ENCODE peak calls at places on chromosomes 2 and 18, in nine cellular contexts. One of them, this sample, is unnamed.

GRCh38 chr2:133286326-133286922 is 281.8 kb downstream of the NCKAP5 start:
- DNase-seq in IMR-90: peak; percentile 81
- DNase-seq in MM.1S: no peak
- DNase-seq in osteoblast: no peak
- DNase-seq in endothelial cell of umbilical vein: no peak
- DNase-seq in fibroblast of lung: peak; percentile 52
- DNase-seq in neural progenitor cell: no peak
- DNase-seq in PC-3: peak; percentile 58
- DNase-seq in GM23338: no peak
- DNase-seq in this sample: peak; percentile 19

GRCh38 chr2:11877764-11878163 is 131.3 kb downstream of the LPIN1 start:
- DNase-seq in IMR-90: no peak
- DNase-seq in MM.1S: no peak
- DNase-seq in osteoblast: no peak
- DNase-seq in endothelial cell of umbilical vein: no peak
- DNase-seq in fibroblast of lung: no peak
- DNase-seq in neural progenitor cell: no peak
- DNase-seq in PC-3: no peak
- DNase-seq in GM23338: no peak
- DNase-seq in this sample: no peak

GRCh38 chr2:238790126-238790820 is 57.6 kb upstream of the TWIST2 start:
- DNase-seq in IMR-90: no peak
- DNase-seq in MM.1S: no peak
- DNase-seq in osteoblast: no peak
- DNase-seq in endothelial cell of umbilical vein: no peak
- DNase-seq in fibroblast of lung: no peak
- DNase-seq in neural progenitor cell: no peak
- DNase-seq in PC-3: no peak
- DNase-seq in GM23338: no peak
- DNase-seq in this sample: peak; percentile 79

GRCh38 chr18:12377556-12378553 is 828 bp upstream of the AFG3L2 start:
- DNase-seq in IMR-90: no peak
- DNase-seq in MM.1S: no peak
- DNase-seq in osteoblast: no peak
- DNase-seq in endothelial cell of umbilical vein: no peak
- DNase-seq in fibroblast of lung: peak; percentile 17
- DNase-seq in neural progenitor cell: peak; percentile 41
- DNase-seq in PC-3: no peak
- DNase-seq in GM23338: peak; percentile 98
- DNase-seq in this sample: peak; percentile 99

GRCh38 chr2:58976374-58977055 is 735.4 kb upstream of the FANCL start:
- DNase-seq in IMR-90: no peak
- DNase-seq in MM.1S: no peak
- DNase-seq in osteoblast: no peak
- DNase-seq in endothelial cell of umbilical vein: no peak
- DNase-seq in fibroblast of lung: no peak
- DNase-seq in neural progenitor cell: no peak
- DNase-seq in PC-3: no peak
- DNase-seq in GM23338: peak; percentile 88
- DNase-seq in this sample: no peak

GRCh38 chr2:77666251-77666980 is 144.2 kb upstream of the LRRTM4 start:
- DNase-seq in IMR-90: no peak
- DNase-seq in MM.1S: no peak
- DNase-seq in osteoblast: no peak
- DNase-seq in endothelial cell of umbilical vein: no peak
- DNase-seq in fibroblast of lung: no peak
- DNase-seq in neural progenitor cell: no peak
- DNase-seq in PC-3: peak; percentile 43
- DNase-seq in GM23338: no peak
- DNase-seq in this sample: no peak

GRCh38 chr2:232699110-232699509 is 2.0 kb downstream of the GIGYF2 start:
- DNase-seq in IMR-90: no peak
- DNase-seq in MM.1S: no peak
- DNase-seq in osteoblast: peak; percentile 51
- DNase-seq in endothelial cell of umbilical vein: no peak
- DNase-seq in fibroblast of lung: no peak
- DNase-seq in neural progenitor cell: peak; percentile 34
- DNase-seq in PC-3: peak; percentile 9
- DNase-seq in GM23338: peak; percentile 49
- DNase-seq in this sample: peak; percentile 5

GRCh38 chr2:200878289-200878688 is 10.6 kb downstream of the PPIL3 start:
- DNase-seq in IMR-90: no peak
- DNase-seq in MM.1S: no peak
- DNase-seq in osteoblast: no peak
- DNase-seq in endothelial cell of umbilical vein: no peak
- DNase-seq in fibroblast of lung: no peak
- DNase-seq in neural progenitor cell: no peak
- DNase-seq in PC-3: no peak
- DNase-seq in GM23338: no peak
- DNase-seq in this sample: no peak

GRCh38 chr2:19868705-19869550 is 32.9 kb downstream of the TTC32 start:
- DNase-seq in IMR-90: no peak
- DNase-seq in MM.1S: peak; percentile 31
- DNase-seq in osteoblast: no peak
- DNase-seq in endothelial cell of umbilical vein: no peak
- DNase-seq in fibroblast of lung: peak; percentile 29
- DNase-seq in neural progenitor cell: peak; percentile 62
- DNase-seq in PC-3: no peak
- DNase-seq in GM23338: peak; percentile 65
- DNase-seq in this sample: peak; percentile 72

GRCh38 chr2:134782792-134783191 is 55.6 kb upstream of the ACMSD start:
- DNase-seq in IMR-90: peak; percentile 6
- DNase-seq in MM.1S: peak; percentile 45
- DNase-seq in osteoblast: no peak
- DNase-seq in endothelial cell of umbilical vein: peak; percentile 26
- DNase-seq in fibroblast of lung: peak; percentile 36
- DNase-seq in neural progenitor cell: peak; percentile 56
- DNase-seq in PC-3: no peak
- DNase-seq in GM23338: no peak
- DNase-seq in this sample: no peak

GRCh38 chr18:68439672-68440071 is 275.2 kb downstream of the TMX3 start:
- DNase-seq in IMR-90: no peak
- DNase-seq in MM.1S: no peak
- DNase-seq in osteoblast: no peak
- DNase-seq in endothelial cell of umbilical vein: no peak
- DNase-seq in fibroblast of lung: no peak
- DNase-seq in neural progenitor cell: no peak
- DNase-seq in PC-3: no peak
- DNase-seq in GM23338: no peak
- DNase-seq in this sample: peak; percentile 45
- H3K4me2 ChIP-seq in IMR-90: no peak overlapping the region
- H3K4me2 ChIP-seq in MM.1S: no peak overlapping the region
- H3K4me2 ChIP-seq in osteoblast: no peak overlapping the region
- H3K4me2 ChIP-seq in endothelial cell of umbilical vein: no peak overlapping the region
- H3K4me2 ChIP-seq in fibroblast of lung: no peak overlapping the region
- H3K4me2 ChIP-seq in neural progenitor cell: peak overlapping the region; percentile 5
- H3K4me2 ChIP-seq in PC-3: no peak overlapping the region
- H3K4me2 ChIP-seq in GM23338: no peak overlapping the region
- H3K4me2 ChIP-seq in this sample: peak overlapping the region; percentile 67

GRCh38 chr18:79693561-79694205 is 14.1 kb downstream of the CTDP1 start:
- DNase-seq in IMR-90: no peak
- DNase-seq in MM.1S: no peak
- DNase-seq in osteoblast: peak; percentile 56
- DNase-seq in endothelial cell of umbilical vein: no peak
- DNase-seq in fibroblast of lung: no peak
- DNase-seq in neural progenitor cell: peak; percentile 47
- DNase-seq in PC-3: no peak
- DNase-seq in GM23338: peak; percentile 62
- DNase-seq in this sample: no peak
- H4K20me1 ChIP-seq in IMR-90: peaks cover 55% of the 10 kb centered on the region
- H4K20me1 ChIP-seq in MM.1S: no peaks in the 10 kb centered on the region
- H4K20me1 ChIP-seq in osteoblast: peaks cover 34% of the 10 kb centered on the region
- H4K20me1 ChIP-seq in endothelial cell of umbilical vein: no peaks in the 10 kb centered on the region
- H4K20me1 ChIP-seq in fibroblast of lung: no peaks in the 10 kb centered on the region
- H4K20me1 ChIP-seq in neural progenitor cell: peaks cover 32% of the 10 kb centered on the region
- H4K20me1 ChIP-seq in PC-3: peaks cover 8% of the 10 kb centered on the region
- H4K20me1 ChIP-seq in GM23338: peaks cover 32% of the 10 kb centered on the region
- H4K20me1 ChIP-seq in this sample: peaks cover 4% of the 10 kb centered on the region

DNA sequence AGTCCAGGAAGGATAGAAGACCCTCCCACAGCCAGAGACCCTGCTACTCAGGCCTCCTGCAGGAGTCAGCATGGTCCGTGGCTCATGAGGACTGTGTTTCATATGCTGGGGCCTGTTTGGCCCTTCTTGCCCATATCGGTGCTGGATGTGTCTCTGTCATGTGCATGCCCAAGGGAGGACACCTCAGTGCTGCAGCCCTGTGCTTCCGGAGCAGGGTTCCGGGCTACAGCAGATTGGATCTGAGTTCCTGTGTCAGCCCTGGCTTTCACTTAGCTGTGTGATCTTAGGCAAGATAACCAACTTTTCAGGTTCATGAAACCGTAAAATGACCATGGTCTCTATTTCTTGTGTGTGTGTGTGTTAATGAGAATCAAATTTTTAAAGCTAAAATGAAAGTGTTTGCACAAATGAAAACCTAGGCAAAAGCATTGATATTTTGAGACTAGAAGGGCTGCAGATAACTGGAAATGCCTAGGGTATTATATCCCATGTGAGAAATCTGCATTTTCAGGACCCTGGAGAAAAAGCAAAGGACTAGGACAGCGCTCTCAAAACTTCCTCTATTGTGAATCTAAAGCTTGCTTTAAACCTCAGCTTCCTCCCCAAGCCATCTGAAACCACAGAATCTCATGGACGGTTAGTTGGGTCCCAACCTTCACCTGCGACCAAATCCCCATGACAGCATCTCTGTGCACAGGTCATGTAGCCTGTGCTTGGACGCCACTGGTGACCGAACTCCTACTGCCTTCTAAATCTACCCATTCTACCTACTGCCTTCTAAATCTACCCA is 58.8 kb upstream of the CAPN13 start:
- DNase-seq in IMR-90: no peak
- DNase-seq in MM.1S: peak; percentile 27
- DNase-seq in osteoblast: no peak
- DNase-seq in endothelial cell of umbilical vein: no peak
- DNase-seq in fibroblast of lung: no peak
- DNase-seq in neural progenitor cell: no peak
- DNase-seq in PC-3: no peak
- DNase-seq in GM23338: no peak
- DNase-seq in this sample: no peak
- H3K4me2 ChIP-seq in IMR-90: no peak overlapping the region
- H3K4me2 ChIP-seq in MM.1S: no peak overlapping the region
- H3K4me2 ChIP-seq in osteoblast: no peak overlapping the region
- H3K4me2 ChIP-seq in endothelial cell of umbilical vein: no peak overlapping the region
- H3K4me2 ChIP-seq in fibroblast of lung: no peak overlapping the region
- H3K4me2 ChIP-seq in neural progenitor cell: no peak overlapping the region
- H3K4me2 ChIP-seq in PC-3: no peak overlapping the region
- H3K4me2 ChIP-seq in GM23338: no peak overlapping the region
- H3K4me2 ChIP-seq in this sample: no peak overlapping the region

GRCh38 chr2:142020368-142020767 is 110.4 kb downstream of the LRP1B start:
- DNase-seq in IMR-90: no peak
- DNase-seq in MM.1S: no peak
- DNase-seq in osteoblast: no peak
- DNase-seq in endothelial cell of umbilical vein: no peak
- DNase-seq in fibroblast of lung: no peak
- DNase-seq in neural progenitor cell: no peak
- DNase-seq in PC-3: no peak
- DNase-seq in GM23338: no peak
- DNase-seq in this sample: no peak
- H4K20me1 ChIP-seq in IMR-90: no peaks in the 10 kb centered on the region
- H4K20me1 ChIP-seq in MM.1S: no peaks in the 10 kb centered on the region
- H4K20me1 ChIP-seq in osteoblast: no peaks in the 10 kb centered on the region
- H4K20me1 ChIP-seq in endothelial cell of umbilical vein: no peaks in the 10 kb centered on the region
- H4K20me1 ChIP-seq in fibroblast of lung: no peaks in the 10 kb centered on the region
- H4K20me1 ChIP-seq in neural progenitor cell: no peaks in the 10 kb centered on the region
- H4K20me1 ChIP-seq in PC-3: no peaks in the 10 kb centered on the region
- H4K20me1 ChIP-seq in GM23338: no peaks in the 10 kb centered on the region
- H4K20me1 ChIP-seq in this sample: no peaks in the 10 kb centered on the region

GRCh38 chr18:23880931-23881330 is 133.6 kb upstream of the TTC39C start:
- DNase-seq in IMR-90: no peak
- DNase-seq in MM.1S: no peak
- DNase-seq in osteoblast: no peak
- DNase-seq in endothelial cell of umbilical vein: no peak
- DNase-seq in fibroblast of lung: no peak
- DNase-seq in neural progenitor cell: no peak
- DNase-seq in PC-3: no peak
- DNase-seq in GM23338: no peak
- DNase-seq in this sample: no peak

GRCh38 chr18:23881778-23882177 is 132.8 kb upstream of the TTC39C start:
- DNase-seq in IMR-90: no peak
- DNase-seq in MM.1S: no peak
- DNase-seq in osteoblast: no peak
- DNase-seq in endothelial cell of umbilical vein: no peak
- DNase-seq in fibroblast of lung: no peak
- DNase-seq in neural progenitor cell: no peak
- DNase-seq in PC-3: no peak
- DNase-seq in GM23338: no peak
- DNase-seq in this sample: no peak

GRCh38 chr18:23883277-23883790 is 131.2 kb upstream of the TTC39C start:
- DNase-seq in IMR-90: peak; percentile 7
- DNase-seq in MM.1S: no peak
- DNase-seq in osteoblast: no peak
- DNase-seq in endothelial cell of umbilical vein: no peak
- DNase-seq in fibroblast of lung: no peak
- DNase-seq in neural progenitor cell: no peak
- DNase-seq in PC-3: no peak
- DNase-seq in GM23338: no peak
- DNase-seq in this sample: peak; percentile 57

GRCh38 chr18:23884712-23885375 is 129.7 kb upstream of the TTC39C start:
- DNase-seq in IMR-90: no peak
- DNase-seq in MM.1S: no peak
- DNase-seq in osteoblast: no peak
- DNase-seq in endothelial cell of umbilical vein: no peak
- DNase-seq in fibroblast of lung: no peak
- DNase-seq in neural progenitor cell: no peak
- DNase-seq in PC-3: no peak
- DNase-seq in GM23338: peak; percentile 45
- DNase-seq in this sample: no peak

GRCh38 chr18:23882616-23883276 is 131.8 kb upstream of the TTC39C start:
- DNase-seq in IMR-90: no peak
- DNase-seq in MM.1S: no peak
- DNase-seq in osteoblast: no peak
- DNase-seq in endothelial cell of umbilical vein: no peak
- DNase-seq in fibroblast of lung: no peak
- DNase-seq in neural progenitor cell: no peak
- DNase-seq in PC-3: no peak
- DNase-seq in GM23338: no peak
- DNase-seq in this sample: no peak
- H3K4me2 ChIP-seq in IMR-90: no peak overlapping the region
- H3K4me2 ChIP-seq in MM.1S: no peak overlapping the region
- H3K4me2 ChIP-seq in osteoblast: no peak overlapping the region
- H3K4me2 ChIP-seq in endothelial cell of umbilical vein: no peak overlapping the region
- H3K4me2 ChIP-seq in fibroblast of lung: no peak overlapping the region
- H3K4me2 ChIP-seq in neural progenitor cell: no peak overlapping the region
- H3K4me2 ChIP-seq in PC-3: no peak overlapping the region
- H3K4me2 ChIP-seq in GM23338: no peak overlapping the region
- H3K4me2 ChIP-seq in this sample: no peak overlapping the region

GRCh38 chr2:120810639-120811038 is 75.0 kb downstream of the GLI2 start:
- DNase-seq in IMR-90: no peak
- DNase-seq in MM.1S: no peak
- DNase-seq in osteoblast: peak; percentile 43
- DNase-seq in endothelial cell of umbilical vein: no peak
- DNase-seq in fibroblast of lung: no peak
- DNase-seq in neural progenitor cell: no peak
- DNase-seq in PC-3: no peak
- DNase-seq in GM23338: no peak
- DNase-seq in this sample: no peak
- H4K20me1 ChIP-seq in IMR-90: peaks cover 74% of the 10 kb centered on the region
- H4K20me1 ChIP-seq in MM.1S: no peaks in the 10 kb centered on the region
- H4K20me1 ChIP-seq in osteoblast: peaks cover 59% of the 10 kb centered on the region
- H4K20me1 ChIP-seq in endothelial cell of umbilical vein: no peaks in the 10 kb centered on the region
- H4K20me1 ChIP-seq in fibroblast of lung: no peaks in the 10 kb centered on the region
- H4K20me1 ChIP-seq in neural progenitor cell: peaks cover 89% of the 10 kb centered on the region
- H4K20me1 ChIP-seq in PC-3: no peaks in the 10 kb centered on the region
- H4K20me1 ChIP-seq in GM23338: peaks cover 21% of the 10 kb centered on the region
- H4K20me1 ChIP-seq in this sample: no peaks in the 10 kb centered on the region